ENCODE peak calls at places on chromosomes 11 and 22, in nine cellular contexts. D is AG04450; W is left ventricle myocardium inferior; L is IMR-90; B is DND-41; H is upper lobe of right lung; V is psoas muscle; T is CD8-positive, alpha-beta T cell; A is adrenal gland. X is an unnamed sample. For H3K9me3, the result is how much of the 10 kb centered on the place peaks cover.

GRCh38 chr11:65429069-65429681 is 6.6 kb downstream of the NEAT1 start:
- DNase-seq in V (no peak), H (no peak), D (no peak), A (peak), W (no peak), L (peak), T (no peak), B (no peak), X (peak)

GRCh38 chr11:40132881-40133280 is 1326.6 kb downstream of the LRRC4C start:
- DNase-seq in B (no peak), D (no peak), H (no peak), A (no peak), L (no peak), T (no peak), W (no peak), V (no peak), X (no peak)

GRCh38 chr22:32466496-32466895 is 2.2 kb upstream of the BPIFC start:
- DNase-seq in W (no peak), A (no peak), B (no peak), T (no peak), D (no peak), H (no peak), V (no peak), L (peak), X (no peak)

GRCh38 chr22:37266581-37267127 is 15.7 kb upstream of the CYTH4 start:
- DNase-seq in V (no peak), A (no peak), T (no peak), D (no peak), H (peak), W (no peak), B (no peak), L (no peak), X (no peak)

GRCh38 chr22:17013396-17014100 is 5.5 kb upstream of the GAB4 start:
- DNase-seq in B (no peak), W (no peak), T (no peak), H (no peak), A (no peak), L (no peak), D (no peak), V (no peak), X (no peak)

GRCh38 chr11:130001491-130002351 is 914 bp downstream of the PRDM10 start:
- DNase-seq in H (peak), T (peak), W (peak), V (peak), B (peak), D (no peak), L (peak), A (peak), X (no peak)

GRCh38 chr11:83070044-83070877 is 1.4 kb downstream of the RAB30 start:
- DNase-seq in L (peak), V (no peak), T (no peak), B (no peak), W (no peak), A (no peak), H (no peak), D (no peak), X (no peak)

GRCh38 chr22:29070490-29070889 is 2.3 kb upstream of the KREMEN1 start:
- DNase-seq in L (no peak), H (no peak), V (no peak), B (no peak), A (no peak), W (no peak), D (no peak), T (no peak), X (no peak)

GRCh38 chr11:1835671-1836010 is 851 bp downstream of the SYT8 start:
- DNase-seq in L (no peak), B (no peak), T (no peak), A (peak), W (no peak), V (no peak), H (no peak), D (no peak), X (peak)

GRCh38 chr11:71182791-71183556 is 69.4 kb downstream of the SHANK2 start:
- DNase-seq in B (no peak), D (no peak), A (no peak), T (no peak), W (no peak), L (no peak), H (no peak), V (no peak), X (no peak)

GRCh38 chr22:43823353-43823908 is 11.3 kb upstream of the EFCAB6 start:
- DNase-seq in B (no peak), W (no peak), H (peak), L (no peak), T (no peak), V (no peak), D (no peak), A (no peak), X (no peak)

GRCh38 chr22:43200555-43200954 is 13.6 kb upstream of the TTLL12 start:
- DNase-seq in V (no peak), B (no peak), T (no peak), H (no peak), A (no peak), D (no peak), L (no peak), W (no peak), X (peak)

GRCh38 chr22:49786976-49787843 is 40.5 kb downstream of the BRD1 start:
- DNase-seq in A (no peak), B (no peak), H (no peak), D (no peak), V (peak), L (no peak), T (no peak), W (peak), X (no peak)
- TF ChIP-seq CTCF in A (no peak), B (no peak), H (no peak), D (no peak), V (no peak), L (no peak), T (no peak), W (no peak), X (no peak)

GRCh38 chr11:12240669-12241068 is 130.3 kb downstream of the MICAL2 start:
- DNase-seq in V (peak), D (no peak), A (no peak), T (no peak), L (no peak), H (no peak), B (no peak), W (no peak), X (no peak)
- H3K9me3 ChIP-seq in V (under half), D (under half), A (under half), T (under half), L (under half), H (under half), B (under half), W (under half), X (under half)

DNA sequence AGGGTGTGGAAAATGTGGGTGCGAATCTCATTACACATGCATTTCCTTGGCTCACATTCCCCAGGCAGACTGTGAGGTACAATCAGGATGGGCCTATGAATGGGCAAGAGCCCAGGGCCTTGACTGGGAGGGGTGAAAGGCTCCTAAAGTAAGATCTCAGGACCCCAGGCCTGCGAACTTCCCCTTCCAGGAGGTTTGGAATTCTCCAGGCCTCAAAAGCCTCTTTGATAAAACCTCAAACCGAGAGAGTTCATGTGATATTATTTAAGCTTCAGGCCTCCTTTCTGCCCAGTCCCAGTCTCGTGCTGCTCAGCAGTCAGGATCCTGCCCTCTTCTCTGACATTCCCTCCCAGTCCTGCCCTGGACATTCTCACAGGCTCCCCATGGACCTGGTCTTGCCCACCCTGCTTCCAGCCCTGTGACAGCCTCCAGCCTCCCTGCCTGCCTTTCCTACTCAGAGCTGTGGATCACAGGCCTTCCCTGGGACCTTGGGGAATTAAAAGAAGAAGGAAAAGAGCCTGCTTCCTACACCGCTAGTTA is 37.3 kb upstream of the TEAD1 start:
- DNase-seq in B (no peak), A (no peak), V (no peak), L (no peak), W (no peak), T (no peak), D (no peak), H (no peak), X (no peak)
- TF ChIP-seq CTCF in B (no peak), A (no peak), V (no peak), L (no peak), W (no peak), T (no peak), D (no peak), H (no peak), X (no peak)

DNA sequence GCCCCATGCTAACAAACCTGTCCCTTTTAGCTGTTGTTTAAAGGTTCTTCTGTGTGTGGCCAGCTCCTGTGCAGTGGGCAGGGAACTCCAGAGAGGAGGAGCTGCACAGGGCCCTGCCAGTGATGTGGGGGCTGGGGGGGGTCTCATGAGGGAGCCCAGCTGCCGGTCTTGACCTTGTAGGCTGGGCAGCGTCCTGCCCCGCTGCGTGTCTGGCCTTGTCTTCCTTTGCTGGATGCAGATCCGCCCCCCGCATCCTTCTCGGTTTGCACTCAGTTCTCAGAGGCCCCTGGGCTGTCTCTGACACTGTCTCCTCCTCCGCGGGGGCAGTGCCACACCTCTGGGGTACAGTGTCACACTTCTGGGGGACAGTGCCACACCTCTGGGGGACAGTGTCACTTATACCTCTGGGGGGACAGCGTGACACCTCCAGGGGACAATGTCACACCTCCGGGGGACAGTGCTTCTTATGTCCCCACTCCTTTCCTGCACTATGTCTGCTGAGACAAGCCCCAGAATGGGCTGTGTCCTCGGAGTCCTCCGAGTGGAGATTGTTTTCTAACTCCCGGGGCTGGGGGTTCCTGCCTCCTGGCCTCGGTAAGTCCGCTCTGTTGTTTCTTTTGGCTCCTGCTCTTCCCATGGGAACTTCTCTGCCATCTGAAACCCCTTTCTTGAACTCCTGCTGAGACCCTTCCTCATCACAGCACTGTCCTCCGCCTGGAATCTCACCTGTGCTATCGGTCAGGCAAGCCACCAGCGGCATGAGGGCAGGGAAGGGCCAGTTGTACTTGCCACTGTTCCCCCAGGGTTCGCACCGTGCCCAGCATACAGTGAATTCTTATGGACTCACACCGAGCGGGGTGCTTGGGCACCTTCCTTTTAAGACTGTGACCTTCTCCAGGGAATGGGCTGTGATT is 788.3 kb downstream of the TBC1D22A start:
- DNase-seq in H (no peak), B (no peak), V (no peak), L (no peak), W (no peak), D (no peak), T (no peak), A (no peak), X (no peak)
- H3K9me3 ChIP-seq in H (under half), B (under half), V (under half), L (under half), W (under half), D (half or more), T (under half), A (under half), X (under half)

GRCh38 chr22:30635273-30636225 is at the start of gene SLC35E4:
- DNase-seq in L (peak), W (peak), A (peak), T (peak), V (peak), H (peak), B (peak), D (peak), X (peak)
- TF ChIP-seq CTCF in L (peak), W (peak), A (peak), T (no peak), V (peak), H (peak), B (no peak), D (peak), X (peak)

GRCh38 chr11:102357116-102357515 is 10.1 kb downstream of the BIRC2 start:
- DNase-seq in T (no peak), D (no peak), A (no peak), H (no peak), B (no peak), W (no peak), L (no peak), V (no peak), X (no peak)
- H3K9me3 ChIP-seq in T (under half), D (under half), A (under half), H (under half), B (under half), W (under half), L (under half), V (under half), X (under half)

DNA sequence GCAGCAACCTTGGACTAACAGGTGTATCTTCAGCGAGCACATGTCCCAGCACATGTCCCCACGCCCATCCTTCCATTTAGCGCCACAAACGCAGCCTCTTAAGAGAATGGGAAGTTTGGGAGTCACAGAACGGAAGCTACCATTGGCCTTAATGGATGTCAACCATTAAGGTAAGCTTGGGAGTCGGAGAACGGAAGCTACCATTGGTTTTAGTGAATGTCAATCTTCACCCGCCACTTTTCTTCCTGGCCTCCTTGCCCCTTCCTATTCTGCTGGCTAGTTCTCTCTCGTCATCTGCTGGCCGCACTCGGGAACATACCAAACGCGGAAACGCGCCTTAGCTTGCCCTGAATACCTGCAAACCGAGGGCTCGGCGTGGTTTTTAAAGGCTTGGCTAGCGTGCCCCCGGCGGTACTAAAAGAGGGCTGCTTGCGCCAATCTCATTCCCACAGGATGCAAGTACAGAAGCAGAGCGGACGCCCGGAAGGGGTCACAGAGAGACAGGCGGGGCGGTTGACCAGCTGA is 24.3 kb downstream of the GLYATL1 start:
- DNase-seq in L (peak), B (no peak), A (no peak), W (no peak), H (no peak), D (peak), V (no peak), T (no peak), X (no peak)
- TF ChIP-seq CTCF in L (peak), B (no peak), A (no peak), W (no peak), H (no peak), D (peak), V (no peak), T (no peak), X (no peak)

DNA sequence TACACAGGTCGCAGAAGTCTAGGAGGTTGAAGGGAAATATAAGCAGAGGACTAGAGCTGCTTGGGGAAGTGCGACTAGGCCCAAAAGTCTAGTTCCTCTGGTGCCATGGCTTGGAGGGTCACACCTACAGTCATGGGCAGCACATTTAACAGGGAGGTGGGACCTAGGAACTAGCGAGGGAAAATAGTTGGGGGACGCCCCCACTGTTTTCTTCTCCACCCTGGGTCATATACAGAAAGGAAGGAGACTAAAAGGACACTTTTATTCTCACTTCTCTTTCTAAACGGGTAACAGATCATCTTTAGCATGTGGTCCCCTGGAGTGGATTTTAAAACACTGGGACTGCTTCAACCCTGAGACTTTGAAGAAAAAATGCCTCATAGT is 16.6 kb downstream of the APIP start:
- DNase-seq in W (no peak), B (peak), V (no peak), A (no peak), T (no peak), L (no peak), D (no peak), H (no peak), X (no peak)
- H3K9me3 ChIP-seq in W (half or more), B (half or more), V (under half), A (under half), T (under half), L (under half), D (under half), H (under half), X (under half)

GRCh38 chr11:56543739-56544138 is 682 bp upstream of the OR5M11 start:
- DNase-seq in W (no peak), A (no peak), D (no peak), T (no peak), V (no peak), H (no peak), B (no peak), L (no peak), X (no peak)
- TF ChIP-seq CTCF in W (no peak), A (no peak), D (no peak), T (no peak), V (no peak), H (no peak), B (no peak), L (no peak), X (no peak)

GRCh38 chr22:47888807-47889206 is 1126.4 kb downstream of the TBC1D22A start:
- DNase-seq in A (no peak), L (no peak), T (no peak), B (no peak), W (no peak), V (no peak), D (no peak), H (no peak), X (no peak)

GRCh38 chr22:47883757-47884156 is 1121.3 kb downstream of the TBC1D22A start:
- DNase-seq in V (no peak), W (no peak), A (no peak), H (no peak), T (no peak), D (no peak), B (no peak), L (no peak), X (no peak)

GRCh38 chr22:47879346-47879745 is 1116.9 kb downstream of the TBC1D22A start:
- DNase-seq in L (no peak), T (no peak), A (no peak), B (no peak), D (no peak), H (no peak), V (no peak), W (no peak), X (no peak)

GRCh38 chr22:47884775-47885174 is 1122.3 kb downstream of the TBC1D22A start:
- DNase-seq in V (no peak), A (no peak), B (no peak), L (no peak), H (no peak), D (no peak), W (no peak), T (no peak), X (no peak)

DNA sequence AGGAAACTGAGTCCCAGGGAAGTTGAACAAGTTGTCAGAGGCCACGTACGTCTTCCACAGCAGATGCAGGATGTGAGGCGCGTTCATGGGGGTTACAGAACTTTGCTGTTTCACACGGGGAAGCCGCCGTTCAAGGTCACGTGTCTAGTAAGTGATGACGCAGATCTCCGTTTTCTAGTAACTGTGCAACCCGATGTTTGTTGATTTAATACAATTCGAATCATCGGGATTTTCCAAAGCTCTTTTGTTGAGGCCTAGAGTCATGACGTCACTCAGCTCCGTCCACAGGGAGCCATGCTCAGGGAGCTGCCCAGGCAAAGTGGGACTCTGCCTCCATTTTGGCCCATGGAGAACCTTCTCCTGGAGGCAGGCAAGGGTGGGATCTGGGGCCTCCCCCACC is 1121.8 kb downstream of the TBC1D22A start:
- DNase-seq in H (no peak), D (no peak), T (no peak), W (no peak), V (no peak), L (no peak), A (no peak), B (no peak), X (no peak)
- H3K9me3 ChIP-seq in H (under half), D (half or more), T (under half), W (under half), V (under half), L (half or more), A (under half), B (under half), X (under half)